ENCODE peak calls at places on chromosomes 6 and 20, in five cellular contexts. One of them, this sample, is unnamed.

GRCh38 chr20:41991412-41991811 is 373.2 kb upstream of the CHD6 start:
- DNase-seq in NAMALWA: no peak
- DNase-seq in activated CD4-positive, alpha-beta T cell treated with anti-CD3 and anti-CD28 coated beads for 1 hour: no peak
- DNase-seq in left ventricle myocardium inferior: no peak
- DNase-seq in endothelial cell: no peak
- DNase-seq in this sample: no peak

GRCh38 chr20:43528258-43528875 is 20.9 kb downstream of the L3MBTL1 start:
- DNase-seq in NAMALWA: no peak
- DNase-seq in activated CD4-positive, alpha-beta T cell treated with anti-CD3 and anti-CD28 coated beads for 1 hour: no peak
- DNase-seq in endothelial cell: no peak
- DNase-seq in left ventricle myocardium inferior: no peak
- DNase-seq in this sample: no peak

GRCh38 chr6:40477246-40478126 is 109.7 kb downstream of the LRFN2 start:
- DNase-seq in NAMALWA: no peak
- DNase-seq in left ventricle myocardium inferior: no peak
- DNase-seq in activated CD4-positive, alpha-beta T cell treated with anti-CD3 and anti-CD28 coated beads for 1 hour: no peak
- DNase-seq in endothelial cell: no peak
- DNase-seq in this sample: peak

GRCh38 chr20:20549699-20550098 is 162.7 kb downstream of the RALGAPA2 start:
- DNase-seq in NAMALWA: no peak
- DNase-seq in activated CD4-positive, alpha-beta T cell treated with anti-CD3 and anti-CD28 coated beads for 1 hour: no peak
- DNase-seq in left ventricle myocardium inferior: no peak
- DNase-seq in endothelial cell: no peak
- DNase-seq in this sample: no peak

GRCh38 chr6:137036566-137037300 is 8.0 kb downstream of the IL20RA start:
- DNase-seq in activated CD4-positive, alpha-beta T cell treated with anti-CD3 and anti-CD28 coated beads for 1 hour: no peak
- DNase-seq in NAMALWA: no peak
- DNase-seq in left ventricle myocardium inferior: no peak
- DNase-seq in endothelial cell: no peak
- DNase-seq in this sample: no peak

GRCh38 chr6:29797120-29797519 is 30.5 kb upstream of the HLA-G start:
- DNase-seq in NAMALWA: no peak
- DNase-seq in endothelial cell: no peak
- DNase-seq in left ventricle myocardium inferior: no peak
- DNase-seq in activated CD4-positive, alpha-beta T cell treated with anti-CD3 and anti-CD28 coated beads for 1 hour: no peak
- DNase-seq in this sample: no peak

GRCh38 chr6:161536141-161536735 is 262.4 kb upstream of the AGPAT4 start:
- DNase-seq in NAMALWA: no peak
- DNase-seq in left ventricle myocardium inferior: no peak
- DNase-seq in endothelial cell: no peak
- DNase-seq in activated CD4-positive, alpha-beta T cell treated with anti-CD3 and anti-CD28 coated beads for 1 hour: no peak
- DNase-seq in this sample: no peak

GRCh38 chr6:6686748-6687601 is 98.5 kb downstream of the LY86 start:
- DNase-seq in left ventricle myocardium inferior: peak
- DNase-seq in activated CD4-positive, alpha-beta T cell treated with anti-CD3 and anti-CD28 coated beads for 1 hour: no peak
- DNase-seq in endothelial cell: peak
- DNase-seq in NAMALWA: peak
- DNase-seq in this sample: no peak